ENCODE peak calls at places on chromosomes 6 and 20, in nine cellular contexts. B is IMR-90; S is astrocyte; Z is PC-3; U is CD8-positive, alpha-beta T cell; V is left lung; N is stomach; C is psoas muscle; F is CD8-positive, alpha-beta memory T cell. Q is an unnamed sample.

GRCh38 chr6:24868765-24869164 is 67.0 kb downstream of the RIPOR2 start:
- DNase-seq in B (no peak), S (no peak), Z (no peak), U (no peak), V (no peak), N (no peak), C (no peak), F (no peak), Q (no peak)

GRCh38 chr20:45489083-45489531 is 19.6 kb downstream of the WFDC2 start:
- DNase-seq in B (no peak), S (peak; percentile 5), Z (peak; percentile 96), U (no peak), V (no peak), N (no peak), C (no peak), F (no peak), Q (peak; percentile 39)

GRCh38 chr6:105711216-105711615 is 308.3 kb upstream of the PREP start:
- DNase-seq in B (peak; percentile 40), S (peak; percentile 16), Z (no peak), U (no peak), V (no peak), N (no peak), C (no peak), F (no peak), Q (no peak)

GRCh38 chr20:43916073-43916874 is 1.6 kb downstream of the TOX2 start:
- DNase-seq in B (no peak), S (no peak), Z (no peak), U (no peak), V (no peak), N (no peak), C (no peak), F (no peak), Q (no peak)

GRCh38 chr20:50398471-50399002 is 111.6 kb upstream of the PTPN1 start:
- DNase-seq in B (no peak), S (no peak), Z (no peak), U (no peak), V (no peak), N (no peak), C (peak; percentile 51), F (no peak), Q (no peak)

GRCh38 chr6:13916230-13916944 is 8.4 kb upstream of the RNF182 start:
- DNase-seq in B (peak; percentile 42), S (peak; percentile 53), Z (peak; percentile 65), U (no peak), V (no peak), N (no peak), C (no peak), F (no peak), Q (no peak)

GRCh38 chr6:3061501-3061941 is 6.8 kb upstream of the RIPK1 start:
- DNase-seq in B (peak; percentile 84), S (peak; percentile 82), Z (peak; percentile 93), U (no peak), V (no peak), N (no peak), C (no peak), F (no peak), Q (no peak)

GRCh38 chr6:41502607-41503434 is 43.4 kb upstream of the FOXP4 start:
- DNase-seq in B (no peak), S (peak; percentile 18), Z (no peak), U (no peak), V (no peak), N (peak; percentile 40), C (peak; percentile 23), F (no peak), Q (no peak)

GRCh38 chr6:57104350-57104749 is 14.4 kb downstream of the ZNF451 start:
- DNase-seq in B (no peak), S (no peak), Z (no peak), U (no peak), V (no peak), N (no peak), C (no peak), F (no peak), Q (no peak)

GRCh38 chr6:166957087-166957804 is 896 bp upstream of the RNASET2 start:
- DNase-seq in B (no peak), S (no peak), Z (no peak), U (no peak), V (peak; percentile 93), N (peak; percentile 61), C (peak; percentile 54), F (peak; percentile 47), Q (no peak)

GRCh38 chr6:88612631-88613030 is 350.8 kb downstream of the RNGTT start:
- DNase-seq in B (no peak), S (no peak), Z (no peak), U (no peak), V (no peak), N (no peak), C (no peak), F (no peak), Q (no peak)

GRCh38 chr6:109007521-109007920 is 87.1 kb downstream of the SESN1 start:
- DNase-seq in B (no peak), S (no peak), Z (no peak), U (no peak), V (no peak), N (no peak), C (no peak), F (no peak), Q (no peak)
- H3K4me3 ChIP-seq in B (peak overlapping the region; percentile 91), S (peak overlapping the region; percentile 90), Z (no peak overlapping the region), U (no peak overlapping the region), V (peak overlapping the region; percentile 87), N (peak overlapping the region; percentile 62), C (peak overlapping the region; percentile 71), F (peak overlapping the region; percentile 71), Q (no peak overlapping the region)

DNA sequence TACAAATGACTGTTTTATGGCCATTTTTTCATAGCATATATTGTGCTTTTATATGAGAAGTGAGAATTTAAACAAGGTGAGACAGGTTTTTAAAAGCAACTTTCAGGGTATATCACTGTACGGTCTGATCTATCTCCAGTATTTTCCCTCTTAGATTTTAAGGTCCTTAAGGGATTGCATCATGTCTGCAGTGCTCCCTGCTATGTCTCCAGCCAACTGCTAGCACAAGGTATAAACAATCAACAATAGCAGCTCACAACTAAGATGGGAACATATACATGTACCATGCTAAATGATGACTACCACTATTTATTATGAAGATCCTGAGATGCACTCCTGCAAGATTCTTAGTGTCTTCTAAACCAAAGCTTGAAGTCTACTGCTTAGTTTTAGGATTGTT is 7.2 kb downstream of the FUCA2 start:
- DNase-seq in B (peak; percentile 36), S (no peak), Z (no peak), U (no peak), V (no peak), N (no peak), C (no peak), F (no peak), Q (no peak)
- H3K36me3 ChIP-seq in B (peaks cover 25% of the 10 kb centered on the region), S (peaks cover 17% of the 10 kb centered on the region), Z (peaks cover 23% of the 10 kb centered on the region), U (no peaks in the 10 kb centered on the region), V (peaks cover 76% of the 10 kb centered on the region), N (peaks cover 75% of the 10 kb centered on the region), C (peaks cover 6% of the 10 kb centered on the region), F (no peaks in the 10 kb centered on the region), Q (peaks cover 80% of the 10 kb centered on the region)

DNA sequence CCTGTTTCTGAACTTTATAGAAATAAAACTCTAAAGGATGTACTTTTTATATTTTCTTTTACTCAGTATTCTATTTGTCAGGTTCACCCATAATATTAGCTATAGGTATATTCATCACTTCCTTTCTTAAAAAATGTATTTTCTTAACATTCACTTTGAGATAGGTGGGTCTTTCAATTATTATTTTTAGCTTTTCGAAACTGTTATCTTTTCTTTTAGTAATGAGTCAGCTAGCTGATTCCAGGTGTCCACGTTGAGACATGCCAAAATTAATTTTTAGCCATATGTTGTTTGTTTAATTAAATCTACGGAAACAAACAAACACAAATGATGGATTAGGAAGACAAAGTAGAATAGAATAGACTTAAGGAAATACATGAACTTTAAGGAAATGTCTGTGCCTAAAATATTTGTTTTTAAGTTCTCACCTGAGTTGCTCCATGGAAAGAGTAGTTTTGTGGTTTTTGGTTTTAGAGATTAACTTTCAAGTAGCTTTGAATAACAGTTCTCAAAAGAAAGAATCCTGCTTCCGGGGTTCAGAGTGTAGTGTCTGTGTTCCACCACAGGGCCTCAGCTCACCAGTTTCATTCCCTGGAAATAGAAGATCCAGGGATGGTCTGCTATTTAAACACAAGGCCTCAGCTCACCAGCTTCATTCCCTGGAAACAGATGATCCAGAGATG is 435.0 kb downstream of the HAO1 start:
- DNase-seq in B (no peak), S (no peak), Z (no peak), U (no peak), V (no peak), N (no peak), C (no peak), F (no peak), Q (no peak)
- H3K4me3 ChIP-seq in B (no peak overlapping the region), S (no peak overlapping the region), Z (no peak overlapping the region), U (no peak overlapping the region), V (no peak overlapping the region), N (no peak overlapping the region), C (no peak overlapping the region), F (no peak overlapping the region), Q (no peak overlapping the region)

DNA sequence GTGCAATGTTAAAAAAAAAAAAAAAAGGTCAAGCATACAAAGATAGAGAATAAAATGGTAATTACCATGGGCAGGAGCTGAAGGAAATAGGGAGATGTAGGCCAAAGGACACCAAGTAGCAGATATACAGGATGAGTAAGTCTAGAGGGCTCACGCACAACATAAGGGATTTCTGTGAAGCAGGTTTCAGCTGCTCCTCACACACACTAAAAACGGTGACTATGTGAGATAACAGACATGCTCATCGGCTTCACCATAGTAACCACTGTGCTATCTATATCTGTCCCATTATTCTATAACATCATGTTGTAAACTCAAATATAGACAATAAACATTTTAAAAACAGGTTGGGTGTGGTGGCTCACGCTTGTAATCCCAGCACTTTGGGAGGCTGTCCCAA is 11.6 kb downstream of the SNHG17 start:
- DNase-seq in B (no peak), S (no peak), Z (no peak), U (no peak), V (no peak), N (no peak), C (no peak), F (no peak), Q (no peak)
- H3K36me3 ChIP-seq in B (peaks cover 86% of the 10 kb centered on the region), S (peaks cover 79% of the 10 kb centered on the region), Z (peaks cover 90% of the 10 kb centered on the region), U (peaks cover 83% of the 10 kb centered on the region), V (peaks cover 99% of the 10 kb centered on the region), N (peaks cover 100% of the 10 kb centered on the region), C (peaks cover 16% of the 10 kb centered on the region), F (peaks cover 66% of the 10 kb centered on the region), Q (peaks cover 100% of the 10 kb centered on the region)

DNA sequence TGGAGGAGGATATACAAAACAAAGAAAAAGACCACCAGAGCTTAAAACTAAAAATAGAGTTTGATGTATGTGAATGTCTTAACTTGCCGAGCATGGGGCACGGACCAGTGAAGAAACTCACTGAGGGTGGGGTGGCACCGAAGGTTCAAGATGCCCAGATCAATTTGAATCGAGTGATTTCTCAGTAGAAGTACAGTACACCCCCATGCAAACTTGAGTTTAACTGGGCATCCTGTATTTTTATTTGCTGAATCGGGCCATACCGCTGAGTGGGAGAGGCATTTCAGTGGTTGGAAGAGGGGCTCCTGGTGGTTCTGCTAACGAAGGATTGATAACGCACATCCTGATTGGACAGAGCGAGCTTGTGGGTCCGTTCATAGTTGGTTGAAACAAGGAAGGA is 81.7 kb downstream of the ANKRD60 start:
- DNase-seq in B (no peak), S (no peak), Z (no peak), U (no peak), V (no peak), N (no peak), C (no peak), F (no peak), Q (no peak)
- H3K4me3 ChIP-seq in B (no peak overlapping the region), S (no peak overlapping the region), Z (no peak overlapping the region), U (no peak overlapping the region), V (no peak overlapping the region), N (no peak overlapping the region), C (no peak overlapping the region), F (no peak overlapping the region), Q (no peak overlapping the region)

Q was measured in MG63.